ENCODE peak calls at places on chromosomes 13 and 19, in four cellular contexts. I is HepG2, H is GM12878, U is K562. L is an unnamed sample.

GRCh38 chr19:49680473-49681351 is 3.6 kb downstream of the PRMT1 start:
- DNase-seq in H (no peak), U (peak), I (peak), L (peak)

GRCh38 chr13:100630564-100630963 is 42.0 kb upstream of the GGACT start:
- DNase-seq in H (no peak), I (peak), U (no peak), L (no peak)

GRCh38 chr13:76387561-76387960 is 498.6 kb downstream of the KCTD12 start:
- DNase-seq in U (no peak), I (no peak), H (no peak), L (no peak)

GRCh38 chr19:13241321-13242104 is 91.3 kb downstream of the IER2 start:
- DNase-seq in I (no peak), H (no peak), U (no peak), L (peak)

GRCh38 chr19:19115954-19116353 is 22.3 kb downstream of the TMEM161A start:
- DNase-seq in H (no peak), I (peak), U (peak), L (peak)

GRCh38 chr13:79003989-79004550 is 345.1 kb upstream of the OBI1 start:
- DNase-seq in H (no peak), U (no peak), I (no peak), L (no peak)

GRCh38 chr19:3698386-3698950 is 1.8 kb downstream of the PIP5K1C start:
- DNase-seq in U (no peak), I (no peak), H (no peak), L (no peak)

GRCh38 chr19:10551698-10552301 is 8.1 kb downstream of the ATG4D start:
- DNase-seq in U (no peak), I (no peak), H (no peak), L (no peak)

GRCh38 chr13:113776231-113777125 is 17.5 kb downstream of the TMEM255B start:
- DNase-seq in I (no peak), H (no peak), U (no peak), L (no peak)

GRCh38 chr13:51684076-51684475 is 99.8 kb downstream of the WDFY2 start:
- DNase-seq in U (no peak), I (no peak), H (no peak), L (no peak)

GRCh38 chr13:83980322-83980721 is 98.0 kb upstream of the SLITRK1 start:
- DNase-seq in U (no peak), I (no peak), H (no peak), L (no peak)

GRCh38 chr19:22595918-22596341 is 38.2 kb upstream of the ZNF492 start:
- DNase-seq in I (no peak), U (peak), H (no peak), L (no peak)

GRCh38 chr13:114101831-114102520 is 30.4 kb downstream of the RASA3 start:
- DNase-seq in U (no peak), I (no peak), H (no peak), L (no peak)

GRCh38 chr19:42272989-42273406 is 3.9 kb downstream of the CIC start:
- DNase-seq in I (no peak), U (no peak), H (no peak), L (no peak)

GRCh38 chr19:16623576-16623975 is 4.4 kb downstream of the MED26 start:
- DNase-seq in I (no peak), H (peak), U (no peak), L (no peak)

GRCh38 chr19:55116232-55117062 is 990 bp downstream of the PPP1R12C start:
- DNase-seq in I (peak), U (peak), H (no peak), L (peak)

GRCh38 chr19:10271543-10272086 is 695 bp downstream of the ICAM1 start:
- DNase-seq in H (no peak), U (peak), I (no peak), L (no peak)

GRCh38 chr13:100515410-100515800 is 73.2 kb downstream of the GGACT start:
- DNase-seq in I (no peak), U (no peak), H (no peak), L (no peak)

GRCh38 chr19:40466219-40467006 is at the start of gene SPTBN4:
- DNase-seq in U (no peak), H (peak), I (no peak), L (peak)

GRCh38 chr19:23762884-23763711 is 4.4 kb upstream of the ZNF681 start:
- DNase-seq in H (peak), U (peak), I (no peak), L (peak)

GRCh38 chr13:59422646-59423045 is 741.1 kb downstream of the DIAPH3 start:
- DNase-seq in I (no peak), H (no peak), U (no peak), L (no peak)

GRCh38 chr19:33388817-33389573 is 15.5 kb downstream of the CEBPG start:
- DNase-seq in I (no peak), H (no peak), U (no peak), L (no peak)

GRCh38 chr19:48419158-48419920 is 25.9 kb downstream of the GRIN2D start:
- DNase-seq in U (peak), H (peak), I (no peak), L (peak)

GRCh38 chr19:40691421-40692211 is 1.2 kb upstream of the NUMBL start:
- DNase-seq in I (no peak), U (peak), H (no peak), L (no peak)

GRCh38 chr19:32266453-32266852 is 79.0 kb upstream of the ZNF507 start:
- DNase-seq in I (no peak), U (no peak), H (no peak), L (no peak)

GRCh38 chr19:38647966-38648788 is 728 bp downstream of the ACTN4 start:
- DNase-seq in I (no peak), U (no peak), H (no peak), L (no peak)

DNA sequence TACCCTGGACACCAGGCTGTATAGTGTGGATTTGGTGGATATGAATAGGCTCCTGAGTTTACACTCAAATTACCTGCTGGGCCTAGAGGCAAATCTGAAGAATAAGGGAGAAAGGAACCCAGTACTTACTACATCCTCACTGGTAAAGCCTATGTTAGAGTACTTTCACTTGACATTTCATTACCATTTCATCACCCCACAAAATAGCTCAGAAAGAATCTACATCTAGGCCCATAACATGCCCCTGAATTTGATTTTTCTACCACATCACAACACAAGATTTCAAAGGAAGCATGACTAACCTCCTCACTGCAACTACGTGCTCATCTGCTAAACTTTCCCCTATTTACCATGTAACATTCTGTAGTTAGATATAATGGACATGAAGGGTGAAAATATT is 43.3 kb downstream of the VWA8 start:
- DNase-seq in H (no peak), I (no peak), U (no peak), L (no peak)
- TF ChIP-seq BRCA1 in H (no peak), I (no peak), U (no peak), L (no peak)

DNA sequence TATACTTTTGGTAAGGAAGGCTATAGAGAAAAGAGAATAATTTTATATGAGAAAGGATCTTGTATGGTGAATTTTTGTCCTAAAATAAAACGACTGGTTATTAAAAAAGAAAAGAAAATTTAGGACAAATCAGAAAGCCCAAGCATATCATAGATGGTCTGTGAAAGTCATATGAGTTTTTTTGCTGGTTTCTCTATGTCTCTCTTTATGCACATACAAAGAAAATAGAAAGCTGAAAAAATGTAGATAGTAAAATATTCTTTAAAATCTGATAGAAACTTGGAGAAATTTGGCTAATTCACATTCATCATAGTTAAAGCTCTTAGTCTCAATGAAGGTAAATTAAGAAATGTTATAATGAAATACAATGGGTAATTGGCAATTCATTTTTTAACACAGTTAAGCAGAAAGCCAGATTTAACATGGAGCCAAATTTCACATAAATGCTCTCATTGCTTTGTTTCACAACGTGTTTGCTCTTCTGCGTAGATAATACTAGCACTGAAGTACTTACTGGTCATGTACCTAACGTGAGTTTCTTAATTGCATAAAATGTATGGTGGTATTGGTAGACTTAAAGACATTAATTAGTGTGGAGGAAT is 621.5 kb upstream of the ATXN8OS start:
- DNase-seq in H (no peak), U (no peak), I (no peak), L (no peak)
- TF ChIP-seq MAX in H (no peak), U (no peak), I (no peak), L (no peak)

GRCh38 chr19:44515031-44515430 is 14.4 kb downstream of the CEACAM20 start:
- DNase-seq in H (no peak), U (no peak), I (no peak), L (no peak)

GRCh38 chr19:44515907-44516306 is 13.6 kb downstream of the CEACAM20 start:
- DNase-seq in H (no peak), I (no peak), U (no peak), L (no peak)

GRCh38 chr19:44509478-44509877 is 9.2 kb upstream of the ZNF180 start:
- DNase-seq in I (no peak), H (no peak), U (no peak), L (no peak)

GRCh38 chr19:44517146-44517545 is 12.3 kb downstream of the CEACAM20 start:
- DNase-seq in U (no peak), H (no peak), I (no peak), L (no peak)

GRCh38 chr19:44512326-44513298 is 12.3 kb upstream of the ZNF180 start:
- DNase-seq in H (no peak), I (peak), U (peak), L (peak)
- TF ChIP-seq EZH2 in H (no peak), I (no peak), U (no peak), L (no peak)

GRCh38 chr13:48234652-48235099 is 1.7 kb downstream of the ITM2B start:
- DNase-seq in I (no peak), U (no peak), H (no peak), L (no peak)

GRCh38 chr13:48233097-48233885 is at the start of gene ITM2B:
- DNase-seq in H (no peak), I (peak), U (peak), L (no peak)

GRCh38 chr13:48232420-48233096 is 448 bp upstream of the ITM2B start:
- DNase-seq in I (peak), H (no peak), U (no peak), L (no peak)

GRCh38 chr13:48235100-48235813 is 2.3 kb downstream of the ITM2B start:
- DNase-seq in I (no peak), U (no peak), H (peak), L (no peak)

GRCh38 chr13:48233886-48234488 is 981 bp downstream of the ITM2B start:
- DNase-seq in U (no peak), H (peak), I (no peak), L (no peak)
- TF ChIP-seq BRCA1 in U (no peak), H (no peak), I (no peak), L (no peak)

GRCh38 chr13:28173793-28174192 is 35.4 kb downstream of the PAN3 start:
- DNase-seq in I (no peak), U (no peak), H (no peak), L (no peak)

DNA sequence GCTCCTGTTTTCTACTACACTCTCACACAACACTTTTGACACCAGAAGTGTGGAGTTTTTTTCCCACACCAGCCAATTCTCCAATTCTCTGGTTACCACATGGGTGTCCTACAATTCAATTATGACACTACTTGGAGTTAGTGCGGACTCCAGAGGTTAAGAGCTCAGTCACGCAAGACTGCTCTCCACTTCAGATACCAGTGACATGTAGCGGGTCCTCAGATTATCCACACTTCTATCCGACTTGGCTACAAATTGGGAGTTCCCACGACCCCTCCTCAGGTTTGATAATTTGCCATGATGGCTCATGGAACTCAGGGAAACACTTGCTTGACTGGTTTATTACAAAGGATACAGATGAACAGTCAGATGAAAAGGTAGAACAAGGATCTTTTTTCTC is 32.9 kb downstream of the PAN3 start:
- DNase-seq in H (no peak), U (no peak), I (no peak), L (no peak)
- TF ChIP-seq MAX in H (no peak), U (no peak), I (no peak), L (no peak)

DNA sequence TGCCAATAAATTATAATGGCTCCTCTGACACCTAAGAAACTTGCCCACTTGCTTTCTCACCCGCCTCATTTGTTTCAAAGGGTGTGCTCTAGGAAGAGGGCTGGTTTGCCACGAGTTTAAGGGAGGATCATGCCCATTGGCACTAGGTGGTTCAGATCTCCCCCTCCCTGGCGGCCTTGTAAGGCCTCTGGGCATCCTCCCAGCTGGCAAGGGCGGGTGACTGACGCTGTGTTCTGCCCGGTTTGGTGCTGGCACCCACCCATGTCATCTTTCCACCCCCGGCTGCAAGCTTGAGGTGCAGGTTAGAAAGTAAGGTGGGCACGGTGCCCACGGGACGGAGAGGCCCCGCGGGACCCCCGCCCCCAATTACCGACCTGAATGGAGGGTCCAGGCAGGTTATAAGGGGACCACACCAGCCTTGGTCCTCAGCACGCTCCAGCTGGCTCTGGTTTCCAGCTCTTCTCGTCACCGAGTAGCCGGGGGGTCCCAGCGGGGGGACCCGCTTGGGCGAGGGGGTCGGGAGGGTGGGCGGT is 90.4 kb downstream of the PTPRS start:
- DNase-seq in I (no peak), H (no peak), U (no peak), L (no peak)
- TF ChIP-seq EZH2 in I (no peak), H (no peak), U (no peak), L (no peak)

GRCh38 chr13:25069236-25069635 is 26.7 kb upstream of the PABPC3 start:
- DNase-seq in H (no peak), U (no peak), I (no peak), L (no peak)

GRCh38 chr13:25065974-25066770 is 29.8 kb upstream of the PABPC3 start:
- DNase-seq in U (no peak), H (no peak), I (no peak), L (no peak)

GRCh38 chr13:25067054-25067453 is 28.9 kb upstream of the PABPC3 start:
- DNase-seq in U (no peak), I (no peak), H (no peak), L (no peak)

GRCh38 chr13:25068810-25069209 is 27.1 kb upstream of the PABPC3 start:
- DNase-seq in H (no peak), I (no peak), U (no peak), L (no peak)

DNA sequence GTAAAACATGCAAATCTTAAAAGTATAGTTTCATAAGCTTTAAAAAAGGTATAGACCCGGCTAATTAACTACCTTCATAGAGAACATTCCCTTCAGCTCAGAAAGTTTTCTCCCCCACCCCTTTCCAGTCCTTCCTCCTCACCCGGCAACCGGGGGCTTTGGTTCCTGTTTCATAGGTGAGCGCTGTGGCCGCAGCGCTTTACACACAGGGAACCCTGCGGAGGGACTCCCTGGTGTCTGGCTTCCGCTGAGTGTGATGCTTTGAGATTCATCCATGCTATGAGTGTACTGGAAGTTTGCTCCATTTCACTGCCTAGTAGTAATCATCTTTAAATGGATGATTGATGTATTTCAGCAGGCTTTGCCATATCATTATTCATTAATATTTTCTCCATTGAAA is 26.0 kb upstream of the PABPC3 start:
- DNase-seq in H (no peak), I (no peak), U (no peak), L (no peak)
- TF ChIP-seq BRCA1 in H (no peak), I (no peak), U (no peak), L (no peak)

L was measured in H1.